ENCODE peak calls at places on chromosomes 7 and 10, in four cellular contexts. A is aorta, W is H7, O is esophagus squamous epithelium. V is an unnamed sample. For H3K36me3, the result is how much of the 10 kb centered on the place peaks cover.

GRCh38 chr7:141748401-141748800 is 10.2 kb downstream of the SSBP1 start:
- DNase-seq in A (no peak), W (no peak), O (no peak), V (no peak)

GRCh38 chr10:6951771-6952170 is 371.7 kb upstream of the PRKCQ start:
- DNase-seq in A (no peak), W (no peak), O (no peak), V (no peak)

GRCh38 chr10:86331861-86332260 is 34.7 kb downstream of the GRID1 start:
- DNase-seq in A (no peak), W (peak), O (no peak), V (no peak)

GRCh38 chr10:116771101-116771705 is 28.8 kb upstream of the HSPA12A start:
- DNase-seq in A (peak), W (peak), O (peak), V (no peak)

GRCh38 chr10:308101-308500 is 172.8 kb downstream of the ZMYND11 start:
- DNase-seq in A (no peak), W (no peak), O (no peak), V (no peak)

GRCh38 chr10:44752451-44753441 is 158.4 kb upstream of the TMEM72 start:
- DNase-seq in A (no peak), W (no peak), O (no peak), V (no peak)

GRCh38 chr7:73909051-73909941 is 48.3 kb downstream of the TMEM270 start:
- DNase-seq in A (peak), W (peak), O (no peak), V (no peak)

GRCh38 chr7:21108182-21108581 is 319.7 kb upstream of the SP4 start:
- DNase-seq in A (no peak), W (no peak), O (no peak), V (no peak)

GRCh38 chr7:12757443-12757842 is 70.0 kb downstream of the ARL4A start:
- DNase-seq in A (no peak), W (no peak), O (no peak), V (no peak)

GRCh38 chr7:78149787-78150186 is 351.2 kb downstream of the PHTF2 start:
- DNase-seq in A (no peak), W (no peak), O (no peak), V (no peak)

GRCh38 chr10:98135222-98135899 is 904 bp downstream of the R3HCC1L start:
- DNase-seq in A (no peak), W (peak), O (no peak), V (no peak)

GRCh38 chr7:1055084-1055450 is 10.7 kb downstream of the GPR146 start:
- DNase-seq in A (peak), W (peak), O (no peak), V (no peak)

GRCh38 chr7:13144622-13145021 is 457.2 kb downstream of the ARL4A start:
- DNase-seq in A (no peak), W (no peak), O (no peak), V (no peak)

GRCh38 chr10:129219364-129219763 is 247.7 kb upstream of the MGMT start:
- DNase-seq in A (no peak), W (no peak), O (no peak), V (no peak)
- H3K36me3 ChIP-seq in A (under half), W (under half), O (under half), V (under half)

GRCh38 chr10:46228076-46229071 is 58.4 kb upstream of the ANTXRL start:
- DNase-seq in A (peak), W (peak), O (no peak), V (peak)
- H3K36me3 ChIP-seq in A (under half), W (under half), O (under half), V (under half)

DNA sequence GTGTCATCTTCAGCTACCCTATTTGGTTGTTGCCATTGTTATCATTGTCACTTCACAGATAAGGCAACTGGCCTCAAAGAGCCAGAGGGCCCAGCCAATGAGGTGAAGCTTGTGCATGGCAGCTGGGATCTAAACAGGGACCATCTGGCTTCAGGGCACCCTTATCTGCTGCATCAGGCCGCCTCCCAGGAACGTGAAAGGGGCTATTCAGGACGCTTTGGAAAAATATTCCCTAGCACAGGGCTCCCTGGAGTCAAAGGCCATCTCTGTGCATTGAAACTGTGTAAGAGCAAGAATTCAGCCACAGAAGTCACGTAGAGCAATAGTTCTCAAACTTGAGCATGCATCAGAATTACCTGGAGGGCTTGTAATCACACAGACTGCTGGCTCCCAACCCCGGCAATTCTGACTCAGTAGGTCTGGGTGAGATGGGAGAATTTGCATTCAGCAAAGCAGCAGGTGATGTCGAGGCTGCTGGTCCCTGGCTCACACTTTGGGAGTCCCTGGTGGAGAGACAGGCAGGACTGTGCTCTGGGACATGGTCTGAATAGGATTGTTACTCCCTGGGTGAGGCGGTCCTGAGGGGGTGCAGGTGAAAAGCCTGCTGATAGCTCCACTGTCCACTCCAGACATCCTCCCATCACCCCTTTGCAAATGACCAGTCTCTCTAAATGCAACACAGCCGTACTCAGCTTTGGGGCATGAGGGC is 21.5 kb upstream of the PLEKHA1 start:
- DNase-seq in A (no peak), W (no peak), O (no peak), V (no peak)
- H3K36me3 ChIP-seq in A (under half), W (under half), O (under half), V (under half)

GRCh38 chr10:73537709-73538108 is 41.9 kb upstream of the PPP3CB start:
- DNase-seq in A (no peak), W (no peak), O (no peak), V (no peak)
- H3K36me3 ChIP-seq in A (under half), W (under half), O (under half), V (under half)

GRCh38 chr7:84946549-84946948 is 240.3 kb downstream of the SEMA3D start:
- DNase-seq in A (no peak), W (no peak), O (no peak), V (no peak)
- H3K36me3 ChIP-seq in A (under half), W (under half), O (under half), V (under half)

DNA sequence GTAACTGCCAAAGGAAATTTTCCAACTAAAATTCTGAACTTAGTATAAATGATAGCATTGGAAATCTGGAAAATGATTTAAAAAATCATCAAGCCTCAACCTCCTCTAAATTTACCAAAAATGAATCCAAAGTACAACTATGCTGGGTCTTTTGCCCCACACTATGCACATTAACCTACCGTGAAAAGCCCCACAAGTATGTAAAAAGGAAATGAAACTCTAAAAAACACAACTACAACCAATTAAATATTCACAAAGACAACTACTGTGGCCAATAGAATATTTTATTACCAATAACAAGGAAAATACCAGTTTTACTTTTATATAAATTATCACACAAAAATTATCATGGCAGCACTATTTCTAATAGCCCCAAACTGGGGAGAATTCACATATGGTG is 19.3 kb downstream of the EIF3A start:
- DNase-seq in A (no peak), W (no peak), O (no peak), V (no peak)
- H3K36me3 ChIP-seq in A (under half), W (half or more), O (under half), V (half or more)

GRCh38 chr7:93992423-93993110 is 11.6 kb downstream of the BET1 start:
- DNase-seq in A (no peak), W (no peak), O (no peak), V (peak)
- H3K36me3 ChIP-seq in A (under half), W (under half), O (under half), V (under half)

GRCh38 chr7:151361193-151361959 is 19.8 kb downstream of the NUB1 start:
- DNase-seq in A (no peak), W (no peak), O (no peak), V (no peak)
- H3K36me3 ChIP-seq in A (under half), W (under half), O (under half), V (under half)

GRCh38 chr10:48602401-48603135 is 2.3 kb downstream of the ARHGAP22 start:
- DNase-seq in A (no peak), W (no peak), O (no peak), V (no peak)
- H3K36me3 ChIP-seq in A (under half), W (under half), O (under half), V (under half)

GRCh38 chr10:73233883-73234282 is 13.2 kb downstream of the DNAJC9 start:
- DNase-seq in A (no peak), W (no peak), O (no peak), V (no peak)

GRCh38 chr10:73228247-73228646 is 18.8 kb downstream of the DNAJC9 start:
- DNase-seq in A (no peak), W (no peak), O (no peak), V (no peak)

GRCh38 chr10:73234695-73235094 is 12.4 kb downstream of the DNAJC9 start:
- DNase-seq in A (no peak), W (no peak), O (no peak), V (no peak)

GRCh38 chr10:73229567-73229966 is 17.5 kb downstream of the DNAJC9 start:
- DNase-seq in A (no peak), W (no peak), O (no peak), V (no peak)

GRCh38 chr10:73232887-73233286 is 14.2 kb downstream of the DNAJC9 start:
- DNase-seq in A (no peak), W (peak), O (no peak), V (no peak)
- H3K36me3 ChIP-seq in A (under half), W (under half), O (under half), V (under half)